ENCODE peak calls at places on chromosomes 12 and 14, in six cellular contexts. P is CD8-positive, alpha-beta memory T cell; C is tibial nerve; R is sigmoid colon; Y is lung; W is HAP-1. H is an unnamed sample.

GRCh38 chr14:55850803-55851202 is 267.4 kb upstream of the PELI2 start:
- DNase-seq in P (no peak), C (no peak), R (no peak), Y (no peak), W (no peak), H (no peak)

GRCh38 chr12:42982828-42983227 is 393.3 kb upstream of the PRICKLE1 start:
- DNase-seq in P (no peak), C (no peak), R (no peak), Y (no peak), W (no peak), H (no peak)

GRCh38 chr14:95024380-95024779 is 132.9 kb downstream of the DICER1 start:
- DNase-seq in P (no peak), C (no peak), R (no peak), Y (peak; percentile 6), W (no peak), H (no peak)

GRCh38 chr14:32469388-32470160 is 140.5 kb downstream of the AKAP6 start:
- DNase-seq in P (no peak), C (no peak), R (no peak), Y (no peak), W (no peak), H (no peak)

GRCh38 chr14:68374682-68375081 is 418.2 kb downstream of the ZFP36L1 start:
- DNase-seq in P (no peak), C (no peak), R (no peak), Y (no peak), W (no peak), H (no peak)

GRCh38 chr12:109577311-109577710 is 3.7 kb downstream of the MVK start:
- DNase-seq in P (no peak), C (no peak), R (no peak), Y (no peak), W (no peak), H (no peak)

GRCh38 chr12:48995061-48995879 is 3.9 kb downstream of the DDN start:
- DNase-seq in P (peak; percentile 38), C (peak; percentile 65), R (peak; percentile 89), Y (peak; percentile 79), W (peak; percentile 93), H (peak; percentile 92)

GRCh38 chr14:101131451-101131916 is 228.0 kb upstream of the RTL1 start:
- DNase-seq in P (no peak), C (no peak), R (no peak), Y (no peak), W (no peak), H (no peak)

GRCh38 chr12:132495629-132496207 is 5.8 kb downstream of the FBRSL1 start:
- DNase-seq in P (no peak), C (no peak), R (no peak), Y (no peak), W (no peak), H (no peak)

GRCh38 chr12:126362964-126363363 is 1297.7 kb downstream of the AACS start:
- DNase-seq in P (no peak), C (no peak), R (no peak), Y (no peak), W (no peak), H (no peak)

GRCh38 chr14:95361373-95362179 is 41.9 kb upstream of the CLMN start:
- DNase-seq in P (no peak), C (no peak), R (no peak), Y (peak; percentile 38), W (peak; percentile 44), H (no peak)

GRCh38 chr14:93332853-93333630 is at the start of gene BTBD7:
- DNase-seq in P (peak; percentile 94), C (peak; percentile 88), R (peak; percentile 97), Y (peak; percentile 93), W (peak; percentile 96), H (peak; percentile 97)

GRCh38 chr12:95248604-95249355 is 31.2 kb downstream of the VEZT start:
- DNase-seq in P (no peak), C (no peak), R (no peak), Y (no peak), W (no peak), H (no peak)

GRCh38 chr12:68565391-68565903 is 45.3 kb upstream of the RAP1B start:
- DNase-seq in P (no peak), C (no peak), R (no peak), Y (no peak), W (no peak), H (no peak)

GRCh38 chr12:17108877-17109520 is 503.0 kb upstream of the LMO3 start:
- DNase-seq in P (no peak), C (no peak), R (no peak), Y (no peak), W (no peak), H (no peak)

GRCh38 chr12:113003631-113004030 is 25.3 kb downstream of the OAS2 start:
- DNase-seq in P (no peak), C (no peak), R (no peak), Y (no peak), W (no peak), H (no peak)

DNA sequence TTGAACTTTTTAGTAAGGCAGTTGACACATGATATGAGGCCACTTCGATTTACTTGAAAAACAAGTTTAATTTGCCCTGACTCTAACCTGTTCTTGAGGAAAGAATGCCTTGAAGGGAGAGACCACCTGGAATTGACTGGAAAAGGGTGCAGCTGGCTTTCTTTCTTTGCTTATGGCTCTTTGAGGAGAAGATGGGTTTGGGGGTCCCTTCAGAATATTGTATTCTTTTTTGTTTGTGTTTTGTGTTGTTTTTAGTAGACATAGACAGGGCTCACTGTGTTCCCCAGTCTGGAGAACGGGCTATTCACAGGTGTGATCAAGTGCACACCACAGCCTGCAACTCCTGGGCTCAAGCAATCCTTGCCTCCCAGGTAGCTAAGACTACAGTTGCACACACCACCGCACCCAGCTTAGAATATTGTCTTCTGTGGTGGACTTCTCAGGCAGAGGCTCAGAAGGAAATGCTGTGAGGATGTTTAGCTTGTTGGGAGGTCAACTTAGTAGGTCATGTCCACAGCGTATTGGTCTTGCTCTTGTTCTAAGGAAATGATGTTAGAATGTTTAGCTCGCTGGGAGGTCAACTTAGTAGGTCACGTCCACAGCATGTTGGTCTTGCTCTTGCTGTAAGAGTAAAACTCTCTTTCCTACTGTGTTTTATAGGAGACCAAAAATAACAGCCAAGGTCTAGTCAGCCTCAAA is 1.5 kb upstream of the NRL start:
- DNase-seq in P (no peak), C (no peak), R (peak; percentile 21), Y (no peak), W (no peak), H (peak; percentile 42)
- H3K4me3 ChIP-seq in P (peak overlapping the region; percentile 93), C (peak overlapping the region; percentile 46), R (peak overlapping the region; percentile 67), Y (no peak overlapping the region), W (peak overlapping the region; percentile 91), H (no peak overlapping the region)

GRCh38 chr14:79342942-79343341 is 868.4 kb downstream of the DIO2 start:
- DNase-seq in P (no peak), C (no peak), R (no peak), Y (no peak), W (no peak), H (no peak)
- H3K9me3 ChIP-seq in P (no peaks in the 10 kb centered on the region), C (no peaks in the 10 kb centered on the region), R (no peaks in the 10 kb centered on the region), Y (peaks cover 3% of the 10 kb centered on the region), W (no peaks in the 10 kb centered on the region), H (no peaks in the 10 kb centered on the region)

GRCh38 chr12:120366884-120367251 is 2.1 kb downstream of the MSI1 start:
- DNase-seq in P (no peak), C (no peak), R (no peak), Y (no peak), W (no peak), H (no peak)
- H3K27me3 ChIP-seq in P (peaks cover 49% of the 10 kb centered on the region), C (no peaks in the 10 kb centered on the region), R (peaks cover 39% of the 10 kb centered on the region), Y (no peaks in the 10 kb centered on the region), W (no peaks in the 10 kb centered on the region), H (no peaks in the 10 kb centered on the region)

GRCh38 chr12:104494816-104495158 is 38.0 kb downstream of the CHST11 start:
- DNase-seq in P (no peak), C (no peak), R (no peak), Y (no peak), W (no peak), H (no peak)
- H3K4me3 ChIP-seq in P (peak overlapping the region; percentile 42), C (no peak overlapping the region), R (no peak overlapping the region), Y (no peak overlapping the region), W (no peak overlapping the region), H (no peak overlapping the region)

DNA sequence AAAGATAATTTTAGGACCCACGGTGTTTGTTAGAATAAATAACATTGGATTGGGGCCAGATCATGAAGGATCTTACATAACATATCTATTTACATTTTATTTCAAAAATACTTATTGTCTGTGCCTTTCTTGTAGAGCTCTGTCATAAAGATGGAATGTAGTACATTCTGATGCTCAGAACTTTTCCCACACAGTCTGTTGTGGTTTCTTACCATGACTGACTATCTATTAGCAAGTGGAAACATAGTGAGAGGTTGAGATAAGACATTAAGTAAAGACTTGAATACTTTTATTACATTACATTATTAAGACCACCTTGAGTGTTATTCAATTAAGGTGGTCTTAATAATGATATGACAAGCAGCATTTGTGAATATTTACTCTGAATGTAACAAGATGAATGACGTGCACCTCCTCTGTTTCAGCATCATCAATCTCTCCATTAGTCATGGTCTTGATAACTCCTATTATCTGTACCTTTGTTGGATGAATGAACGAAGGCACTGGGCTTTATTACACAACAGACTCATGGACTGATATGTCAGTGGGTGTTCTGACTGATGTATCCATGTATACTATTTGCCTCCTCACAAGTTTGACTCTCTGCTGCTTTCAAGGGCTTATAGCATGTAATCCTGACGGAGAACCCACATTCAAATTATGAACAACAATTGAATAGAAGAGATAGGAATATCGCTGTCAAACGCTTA is 883.0 kb upstream of the FLRT2 start:
- DNase-seq in P (no peak), C (no peak), R (no peak), Y (no peak), W (no peak), H (no peak)
- H3K9me3 ChIP-seq in P (no peaks in the 10 kb centered on the region), C (no peaks in the 10 kb centered on the region), R (peaks cover 4% of the 10 kb centered on the region), Y (peaks cover 6% of the 10 kb centered on the region), W (no peaks in the 10 kb centered on the region), H (no peaks in the 10 kb centered on the region)

H was measured in aorta.